ENCODE peak calls at places on chromosomes 4 and X, in six cellular contexts. I is mesothelial cell of epicardium, Y is fibroblast of mammary gland, S is upper lobe of left lung, L is PC-9, B is SK-N-SH. P is an unnamed sample.

GRCh38 chr4:117001077-117001476 is 84.3 kb downstream of the TRAM1L1 start:
- DNase-seq in I (no peak), Y (no peak), S (no peak), L (no peak), B (no peak), P (no peak)

GRCh38 chr4:74376888-74377483 is 12.0 kb downstream of the EREG start:
- DNase-seq in I (no peak), Y (peak), S (no peak), L (no peak), B (peak), P (no peak)

GRCh38 chrX:106220177-106220576 is 52.1 kb downstream of the PWWP3B start:
- DNase-seq in I (no peak), Y (no peak), S (no peak), L (no peak), B (no peak), P (no peak)

GRCh38 chrX:40012039-40012799 is 85.5 kb downstream of the BCOR start:
- DNase-seq in I (no peak), Y (peak), S (no peak), L (no peak), B (no peak), P (no peak)

GRCh38 chr4:140861359-140862181 is 105.4 kb upstream of the TBC1D9 start:
- DNase-seq in I (peak), Y (peak), S (peak), L (peak), B (peak), P (peak)

GRCh38 chr4:102493794-102494193 is 7.4 kb upstream of the NFKB1 start:
- DNase-seq in I (no peak), Y (no peak), S (no peak), L (no peak), B (no peak), P (no peak)

GRCh38 chr4:84221704-84222103 is 277.4 kb downstream of the NKX6-1 start:
- DNase-seq in I (no peak), Y (no peak), S (no peak), L (no peak), B (no peak), P (no peak)

GRCh38 chr4:82864336-82865001 is 26.5 kb downstream of the SEC31A start:
- DNase-seq in I (no peak), Y (no peak), S (no peak), L (no peak), B (no peak), P (no peak)

GRCh38 chr4:116478343-116478742 is 607.0 kb downstream of the TRAM1L1 start:
- DNase-seq in I (no peak), Y (no peak), S (no peak), L (no peak), B (no peak), P (no peak)

GRCh38 chr4:141643557-141643956 is 7.2 kb downstream of the IL15 start:
- DNase-seq in I (no peak), Y (peak), S (no peak), L (peak), B (no peak), P (no peak)

GRCh38 chr4:101033986-101034385 is 313.3 kb downstream of the PPP3CA start:
- DNase-seq in I (no peak), Y (no peak), S (no peak), L (no peak), B (no peak), P (no peak)
- TF ChIP-seq CTCF in I (no peak), Y (no peak), S (no peak), L (no peak), B (no peak), P (no peak)

GRCh38 chr4:890036-890695 is 42.0 kb downstream of the GAK start:
- DNase-seq in I (no peak), Y (no peak), S (no peak), L (no peak), B (no peak), P (no peak)

GRCh38 chr4:892780-893179 is 39.3 kb downstream of the GAK start:
- DNase-seq in I (no peak), Y (no peak), S (no peak), L (no peak), B (no peak), P (no peak)

GRCh38 chr4:889516-889915 is 42.6 kb downstream of the GAK start:
- DNase-seq in I (no peak), Y (no peak), S (no peak), L (no peak), B (no peak), P (no peak)

GRCh38 chr4:893276-893994 is 38.7 kb downstream of the GAK start:
- DNase-seq in I (no peak), Y (no peak), S (no peak), L (no peak), B (no peak), P (no peak)

GRCh38 chr4:891747-892146 is 40.4 kb downstream of the GAK start:
- DNase-seq in I (no peak), Y (peak), S (no peak), L (no peak), B (peak), P (no peak)
- TF ChIP-seq CTCF in I (no peak), Y (no peak), S (no peak), L (peak), B (peak), P (peak)

DNA sequence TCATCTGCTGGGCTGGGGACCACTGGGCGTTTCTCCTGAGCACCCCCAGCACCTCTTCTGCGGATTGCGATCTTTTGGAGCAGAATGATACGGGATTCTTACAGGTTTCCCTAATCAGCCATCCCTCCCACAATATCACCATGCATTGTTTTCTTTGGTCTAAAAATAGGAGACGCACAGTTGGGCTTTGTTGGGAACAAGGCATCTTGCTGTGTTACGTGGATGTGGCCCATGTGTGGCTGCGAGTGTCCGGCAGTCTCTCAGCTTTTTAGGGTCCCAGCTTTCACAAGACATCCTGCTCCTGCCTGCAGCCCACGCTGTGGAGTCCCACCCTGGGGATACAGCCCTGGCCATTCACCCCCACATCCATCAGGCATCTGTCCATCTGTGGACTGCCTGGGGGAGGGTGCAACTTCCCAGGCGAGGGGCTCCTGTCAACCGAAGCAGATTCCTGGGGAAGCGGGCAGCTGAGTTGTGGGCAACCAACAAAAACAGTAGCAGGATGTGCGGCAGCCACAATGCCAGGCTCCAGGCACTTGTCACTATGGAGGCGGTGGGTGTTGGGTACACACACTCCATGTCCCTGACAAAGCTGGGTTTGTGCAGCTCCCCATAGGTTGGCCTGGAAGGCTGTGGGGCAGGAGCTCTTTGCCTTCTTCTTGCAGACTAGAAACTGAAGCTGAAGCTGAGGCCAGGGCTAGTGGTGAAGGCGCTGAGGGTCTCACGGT is 185.5 kb upstream of the PSAPL1 start:
- DNase-seq in I (no peak), Y (no peak), S (no peak), L (no peak), B (no peak), P (no peak)
- TF ChIP-seq CTCF in I (no peak), Y (no peak), S (no peak), L (no peak), B (no peak), P (no peak)

GRCh38 chrX:77415161-77415560 is 32.0 kb upstream of the FGF16 start:
- DNase-seq in I (no peak), Y (peak), S (no peak), L (no peak), B (no peak), P (no peak)
- TF ChIP-seq CTCF in I (no peak), Y (peak), S (no peak), L (peak), B (peak), P (peak)

GRCh38 chr4:108714880-108715279 is 48.0 kb downstream of the ETNPPL start:
- DNase-seq in I (no peak), Y (no peak), S (no peak), L (no peak), B (no peak), P (no peak)
- TF ChIP-seq CTCF in I (no peak), Y (no peak), S (no peak), L (no peak), B (no peak), P (no peak)

GRCh38 chrX:153768311-153769157 is 4.5 kb downstream of the PLXNB3 start:
- DNase-seq in I (peak), Y (no peak), S (no peak), L (no peak), B (peak), P (no peak)
- TF ChIP-seq CTCF in I (no peak), Y (no peak), S (no peak), L (peak), B (peak), P (no peak)

GRCh38 chr4:86935499-86935832 is 655 bp downstream of the AFF1 start:
- DNase-seq in I (no peak), Y (no peak), S (peak), L (no peak), B (peak), P (no peak)

GRCh38 chr4:86934147-86934771 is 552 bp upstream of the AFF1 start:
- DNase-seq in I (no peak), Y (no peak), S (no peak), L (no peak), B (peak), P (no peak)

GRCh38 chr4:86939123-86939522 is 4.3 kb downstream of the AFF1 start:
- DNase-seq in I (no peak), Y (peak), S (peak), L (peak), B (no peak), P (no peak)

GRCh38 chr4:86935833-86936721 is 1.3 kb downstream of the AFF1 start:
- DNase-seq in I (no peak), Y (peak), S (peak), L (peak), B (no peak), P (no peak)

DNA sequence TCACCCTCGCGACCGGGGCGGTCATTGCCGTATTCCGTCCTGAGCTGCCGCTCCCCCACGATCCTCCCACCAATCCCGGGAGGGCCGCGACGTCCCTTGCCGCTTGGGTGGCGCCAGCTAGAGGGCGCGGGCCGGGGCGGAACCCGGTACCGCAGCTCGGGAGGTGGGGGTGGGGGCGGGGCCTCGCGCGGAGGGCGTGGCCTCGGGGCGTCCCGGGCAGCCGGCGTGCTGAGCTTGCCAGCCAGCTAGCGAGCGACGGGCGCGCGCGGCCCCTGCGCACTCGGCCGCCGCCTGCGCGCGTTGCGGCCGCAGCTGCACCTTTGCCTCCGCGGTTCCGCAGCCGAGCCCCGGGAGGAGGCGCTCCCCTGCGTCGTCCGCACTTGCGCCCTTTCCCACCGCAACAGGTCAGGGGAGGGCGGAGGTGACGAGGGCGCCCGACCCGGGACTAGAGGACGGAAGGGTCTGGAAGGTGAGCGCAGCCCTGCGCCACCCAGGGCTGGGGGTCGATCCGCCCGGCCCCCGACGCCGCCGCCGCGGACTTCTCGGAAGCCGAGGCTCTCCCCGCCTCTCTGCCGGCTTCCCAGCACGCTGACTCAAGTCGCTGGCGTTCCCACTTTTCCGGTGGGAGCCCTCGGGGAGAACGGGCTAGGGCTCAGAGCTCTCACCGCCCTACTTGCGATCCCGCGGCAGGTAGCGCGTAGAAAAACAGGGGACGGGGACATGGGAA is at the start of gene AFF1:
- DNase-seq in I (peak), Y (peak), S (peak), L (peak), B (peak), P (peak)
- TF ChIP-seq CTCF in I (no peak), Y (no peak), S (peak), L (peak), B (peak), P (peak)